ENCODE peak calls at places on chromosomes 11 and 22, in five cellular contexts. C is GM20000, W is progenitor cell of endocrine pancreas, S is IMR-90, E is amygdala. D is an unnamed sample.
A peak's percentile ranks its signal among the peaks of the same experiment; 100 is the strongest.

GRCh38 chr11:75066061-75066460 is 30.6 kb downstream of the OR2AT4 start:
- DNase-seq in C (no peak), W (no peak), S (peak; percentile 38), E (no peak), D (no peak)

GRCh38 chr11:70580036-70580805 is 181.9 kb downstream of the CTTN start:
- DNase-seq in C (no peak), W (no peak), S (no peak), E (no peak), D (peak; percentile 44)

GRCh38 chr11:295351-296205 is 3.7 kb downstream of the IFITM5 start:
- DNase-seq in C (no peak), W (no peak), S (no peak), E (no peak), D (peak; percentile 59)

GRCh38 chr11:58330861-58331260 is 28.0 kb downstream of the OR5B17 start:
- DNase-seq in C (no peak), W (no peak), S (peak; percentile 80), E (no peak), D (no peak)

GRCh38 chr11:31397239-31397834 is 27.7 kb downstream of the DNAJC24 start:
- DNase-seq in C (peak; percentile 25), W (no peak), S (peak; percentile 22), E (no peak), D (no peak)

GRCh38 chr11:59669611-59670009 is 773 bp upstream of the PATL1 start:
- DNase-seq in C (no peak), W (peak; percentile 18), S (peak; percentile 49), E (peak; percentile 57), D (peak; percentile 73)

GRCh38 chr11:122696662-122697061 is 41.1 kb downstream of the UBASH3B start:
- DNase-seq in C (peak; percentile 75), W (no peak), S (no peak), E (no peak), D (no peak)

GRCh38 chr11:69230856-69231425 is 63.0 kb upstream of the MYEOV start:
- DNase-seq in C (no peak), W (no peak), S (no peak), E (no peak), D (peak; percentile 20)

GRCh38 chr11:109423114-109423859 is 1.3 kb downstream of the C11orf87 start:
- DNase-seq in C (peak; percentile 15), W (no peak), S (no peak), E (peak; percentile 20), D (no peak)

GRCh38 chr11:5596611-5597201 is at the start of gene TRIM6:
- DNase-seq in C (peak; percentile 49), W (peak; percentile 33), S (peak; percentile 35), E (peak; percentile 7), D (peak; percentile 83)

GRCh38 chr22:42632096-42632495 is 8.3 kb downstream of the ATP5MGL start:
- DNase-seq in C (no peak), W (no peak), S (no peak), E (no peak), D (no peak)

D was measured in sigmoid colon.